ENCODE peak calls at places on chromosomes 2 and 18, in eight cellular contexts. One of them, this sample, is unnamed. For H3K9me3, the result is how much of the 10 kb centered on the place peaks cover.

GRCh38 chr2:234864518-234864917 is 87.3 kb upstream of the SH3BP4 start:
- DNase-seq in IMR-90: no peak
- DNase-seq in heart right ventricle: no peak
- DNase-seq in tibial nerve: no peak
- DNase-seq in CD8-positive, alpha-beta T cell: no peak
- DNase-seq in H9: no peak
- DNase-seq in left lung: no peak
- DNase-seq in prostate gland: no peak
- DNase-seq in this sample: no peak

GRCh38 chr18:24959100-24959499 is 392.9 kb downstream of the ZNF521 start:
- DNase-seq in IMR-90: no peak
- DNase-seq in CD8-positive, alpha-beta T cell: no peak
- DNase-seq in H9: no peak
- DNase-seq in left lung: no peak
- DNase-seq in heart right ventricle: no peak
- DNase-seq in tibial nerve: no peak
- DNase-seq in prostate gland: no peak
- DNase-seq in this sample: no peak

GRCh38 chr2:206160124-206160806 is 570 bp downstream of the EEF1B2 start:
- DNase-seq in tibial nerve: no peak
- DNase-seq in left lung: no peak
- DNase-seq in CD8-positive, alpha-beta T cell: no peak
- DNase-seq in heart right ventricle: no peak
- DNase-seq in H9: no peak
- DNase-seq in IMR-90: peak
- DNase-seq in prostate gland: no peak
- DNase-seq in this sample: no peak

GRCh38 chr2:101187131-101187530 is 35.9 kb upstream of the TBC1D8 start:
- DNase-seq in CD8-positive, alpha-beta T cell: no peak
- DNase-seq in prostate gland: no peak
- DNase-seq in left lung: no peak
- DNase-seq in IMR-90: no peak
- DNase-seq in tibial nerve: no peak
- DNase-seq in H9: no peak
- DNase-seq in heart right ventricle: no peak
- DNase-seq in this sample: no peak

GRCh38 chr2:64204716-64205115 is 60.5 kb upstream of the PELI1 start:
- DNase-seq in IMR-90: no peak
- DNase-seq in left lung: no peak
- DNase-seq in CD8-positive, alpha-beta T cell: no peak
- DNase-seq in tibial nerve: no peak
- DNase-seq in prostate gland: no peak
- DNase-seq in H9: no peak
- DNase-seq in heart right ventricle: no peak
- DNase-seq in this sample: no peak

GRCh38 chr18:7021994-7022840 is 95.4 kb downstream of the LAMA1 start:
- DNase-seq in heart right ventricle: no peak
- DNase-seq in H9: no peak
- DNase-seq in tibial nerve: no peak
- DNase-seq in prostate gland: peak
- DNase-seq in left lung: no peak
- DNase-seq in CD8-positive, alpha-beta T cell: no peak
- DNase-seq in IMR-90: peak
- DNase-seq in this sample: no peak

GRCh38 chr18:40868110-40868858 is 1086.8 kb upstream of the PIK3C3 start:
- DNase-seq in CD8-positive, alpha-beta T cell: no peak
- DNase-seq in left lung: no peak
- DNase-seq in H9: no peak
- DNase-seq in IMR-90: peak
- DNase-seq in tibial nerve: no peak
- DNase-seq in prostate gland: no peak
- DNase-seq in heart right ventricle: no peak
- DNase-seq in this sample: no peak

GRCh38 chr2:157229572-157229971 is 27.9 kb upstream of the GALNT5 start:
- DNase-seq in tibial nerve: no peak
- DNase-seq in left lung: no peak
- DNase-seq in CD8-positive, alpha-beta T cell: no peak
- DNase-seq in H9: no peak
- DNase-seq in heart right ventricle: no peak
- DNase-seq in IMR-90: peak
- DNase-seq in prostate gland: no peak
- DNase-seq in this sample: no peak

GRCh38 chr18:45435810-45436209 is 179.5 kb upstream of the SLC14A2 start:
- DNase-seq in heart right ventricle: no peak
- DNase-seq in left lung: no peak
- DNase-seq in prostate gland: no peak
- DNase-seq in IMR-90: no peak
- DNase-seq in H9: no peak
- DNase-seq in tibial nerve: no peak
- DNase-seq in CD8-positive, alpha-beta T cell: no peak
- DNase-seq in this sample: no peak

GRCh38 chr2:177900091-177900490 is 172.5 kb downstream of the PDE11A start:
- DNase-seq in tibial nerve: no peak
- DNase-seq in IMR-90: no peak
- DNase-seq in prostate gland: no peak
- DNase-seq in H9: no peak
- DNase-seq in heart right ventricle: no peak
- DNase-seq in left lung: no peak
- DNase-seq in CD8-positive, alpha-beta T cell: no peak
- DNase-seq in this sample: no peak

GRCh38 chr2:165874445-165875039 is 79.0 kb downstream of the TTC21B start:
- DNase-seq in left lung: no peak
- DNase-seq in heart right ventricle: no peak
- DNase-seq in IMR-90: peak
- DNase-seq in prostate gland: peak
- DNase-seq in H9: no peak
- DNase-seq in CD8-positive, alpha-beta T cell: no peak
- DNase-seq in tibial nerve: no peak
- DNase-seq in this sample: no peak

GRCh38 chr2:182616471-182617393 is 99.3 kb upstream of the DNAJC10 start:
- DNase-seq in tibial nerve: no peak
- DNase-seq in prostate gland: no peak
- DNase-seq in left lung: no peak
- DNase-seq in IMR-90: peak
- DNase-seq in heart right ventricle: no peak
- DNase-seq in CD8-positive, alpha-beta T cell: no peak
- DNase-seq in H9: no peak
- DNase-seq in this sample: no peak

GRCh38 chr2:12787891-12788783 is 71.4 kb downstream of the TRIB2 start:
- DNase-seq in heart right ventricle: peak
- DNase-seq in H9: no peak
- DNase-seq in tibial nerve: no peak
- DNase-seq in CD8-positive, alpha-beta T cell: no peak
- DNase-seq in prostate gland: no peak
- DNase-seq in IMR-90: peak
- DNase-seq in left lung: no peak
- DNase-seq in this sample: no peak

GRCh38 chr2:110702514-110702913 is 24.7 kb upstream of the BUB1 start:
- DNase-seq in heart right ventricle: no peak
- DNase-seq in prostate gland: no peak
- DNase-seq in H9: no peak
- DNase-seq in left lung: no peak
- DNase-seq in tibial nerve: no peak
- DNase-seq in IMR-90: no peak
- DNase-seq in CD8-positive, alpha-beta T cell: no peak
- DNase-seq in this sample: no peak

GRCh38 chr2:237424544-237424943 is 10.6 kb upstream of the COL6A3 start:
- DNase-seq in tibial nerve: no peak
- DNase-seq in IMR-90: no peak
- DNase-seq in CD8-positive, alpha-beta T cell: no peak
- DNase-seq in prostate gland: no peak
- DNase-seq in heart right ventricle: no peak
- DNase-seq in left lung: no peak
- DNase-seq in H9: no peak
- DNase-seq in this sample: no peak

GRCh38 chr2:237422309-237422708 is 8.3 kb upstream of the COL6A3 start:
- DNase-seq in CD8-positive, alpha-beta T cell: no peak
- DNase-seq in left lung: no peak
- DNase-seq in heart right ventricle: no peak
- DNase-seq in prostate gland: no peak
- DNase-seq in tibial nerve: no peak
- DNase-seq in H9: no peak
- DNase-seq in IMR-90: peak
- DNase-seq in this sample: no peak

GRCh38 chr2:237423891-237424290 is 9.9 kb upstream of the COL6A3 start:
- DNase-seq in prostate gland: no peak
- DNase-seq in heart right ventricle: no peak
- DNase-seq in left lung: no peak
- DNase-seq in CD8-positive, alpha-beta T cell: no peak
- DNase-seq in IMR-90: no peak
- DNase-seq in H9: no peak
- DNase-seq in tibial nerve: no peak
- DNase-seq in this sample: no peak

GRCh38 chr2:237418300-237418699 is 4.3 kb upstream of the COL6A3 start:
- DNase-seq in left lung: no peak
- DNase-seq in H9: no peak
- DNase-seq in prostate gland: no peak
- DNase-seq in heart right ventricle: no peak
- DNase-seq in IMR-90: no peak
- DNase-seq in tibial nerve: no peak
- DNase-seq in CD8-positive, alpha-beta T cell: no peak
- DNase-seq in this sample: no peak

GRCh38 chr2:237421542-237422047 is 7.6 kb upstream of the COL6A3 start:
- DNase-seq in tibial nerve: peak
- DNase-seq in IMR-90: peak
- DNase-seq in heart right ventricle: peak
- DNase-seq in left lung: peak
- DNase-seq in CD8-positive, alpha-beta T cell: peak
- DNase-seq in prostate gland: peak
- DNase-seq in H9: peak
- DNase-seq in this sample: peak
- TF ChIP-seq CTCF in tibial nerve: peak
- TF ChIP-seq CTCF in IMR-90: peak
- TF ChIP-seq CTCF in heart right ventricle: peak
- TF ChIP-seq CTCF in left lung: peak
- TF ChIP-seq CTCF in CD8-positive, alpha-beta T cell: peak
- TF ChIP-seq CTCF in prostate gland: peak
- TF ChIP-seq CTCF in H9: peak
- TF ChIP-seq CTCF in this sample: peak

GRCh38 chr2:43810427-43810826 is 28.2 kb downstream of the ABCG5 start:
- DNase-seq in tibial nerve: no peak
- DNase-seq in IMR-90: no peak
- DNase-seq in left lung: no peak
- DNase-seq in H9: no peak
- DNase-seq in prostate gland: no peak
- DNase-seq in CD8-positive, alpha-beta T cell: no peak
- DNase-seq in heart right ventricle: no peak
- DNase-seq in this sample: no peak
- H3K27ac ChIP-seq in tibial nerve: no peak
- H3K27ac ChIP-seq in IMR-90: no peak
- H3K27ac ChIP-seq in left lung: no peak
- H3K27ac ChIP-seq in H9: no peak
- H3K27ac ChIP-seq in prostate gland: no peak
- H3K27ac ChIP-seq in CD8-positive, alpha-beta T cell: no peak
- H3K27ac ChIP-seq in heart right ventricle: no peak
- H3K27ac ChIP-seq in this sample: no peak

GRCh38 chr2:173300458-173300857 is 54.2 kb upstream of the CDCA7 start:
- DNase-seq in IMR-90: no peak
- DNase-seq in prostate gland: no peak
- DNase-seq in tibial nerve: no peak
- DNase-seq in H9: no peak
- DNase-seq in CD8-positive, alpha-beta T cell: no peak
- DNase-seq in left lung: no peak
- DNase-seq in heart right ventricle: no peak
- DNase-seq in this sample: no peak

GRCh38 chr2:173299764-173300163 is 54.9 kb upstream of the CDCA7 start:
- DNase-seq in prostate gland: no peak
- DNase-seq in tibial nerve: no peak
- DNase-seq in IMR-90: no peak
- DNase-seq in H9: peak
- DNase-seq in left lung: no peak
- DNase-seq in CD8-positive, alpha-beta T cell: no peak
- DNase-seq in heart right ventricle: no peak
- DNase-seq in this sample: no peak

GRCh38 chr2:173296235-173296634 is 58.4 kb upstream of the CDCA7 start:
- DNase-seq in heart right ventricle: no peak
- DNase-seq in tibial nerve: no peak
- DNase-seq in prostate gland: no peak
- DNase-seq in CD8-positive, alpha-beta T cell: no peak
- DNase-seq in left lung: no peak
- DNase-seq in IMR-90: no peak
- DNase-seq in H9: no peak
- DNase-seq in this sample: no peak

DNA sequence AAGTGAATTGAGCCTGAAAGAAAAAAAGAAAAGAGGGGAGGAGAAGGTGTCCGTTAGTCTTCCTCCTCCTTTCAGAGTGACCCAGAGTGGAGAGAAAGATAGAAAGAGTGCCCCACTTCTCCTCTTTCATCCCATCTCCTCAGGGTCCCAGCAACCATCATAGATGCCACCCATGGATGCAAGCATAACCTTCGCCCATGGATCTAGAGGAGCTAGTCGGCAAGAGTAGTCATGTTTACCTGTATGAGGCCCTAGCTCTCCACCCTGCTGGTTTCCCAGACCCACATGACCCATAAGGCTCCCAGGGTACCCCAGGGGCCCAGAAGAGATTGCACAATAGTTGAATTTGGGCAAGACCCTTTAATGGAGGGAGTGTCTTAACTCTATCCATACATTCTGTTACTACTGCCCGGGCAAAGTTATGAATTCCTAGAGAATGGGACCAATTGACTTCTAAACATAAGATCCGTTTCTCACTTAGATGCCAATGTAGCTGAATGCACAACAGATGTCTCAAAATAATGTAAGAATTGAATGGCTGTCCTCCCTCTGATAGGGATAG is 56.1 kb upstream of the CDCA7 start:
- DNase-seq in tibial nerve: no peak
- DNase-seq in heart right ventricle: no peak
- DNase-seq in left lung: no peak
- DNase-seq in prostate gland: no peak
- DNase-seq in CD8-positive, alpha-beta T cell: no peak
- DNase-seq in H9: no peak
- DNase-seq in IMR-90: no peak
- DNase-seq in this sample: no peak
- H3K9me3 ChIP-seq in tibial nerve: under half
- H3K9me3 ChIP-seq in heart right ventricle: under half
- H3K9me3 ChIP-seq in left lung: half or more
- H3K9me3 ChIP-seq in prostate gland: under half
- H3K9me3 ChIP-seq in CD8-positive, alpha-beta T cell: under half
- H3K9me3 ChIP-seq in H9: under half
- H3K9me3 ChIP-seq in IMR-90: under half
- H3K9me3 ChIP-seq in this sample: under half

DNA sequence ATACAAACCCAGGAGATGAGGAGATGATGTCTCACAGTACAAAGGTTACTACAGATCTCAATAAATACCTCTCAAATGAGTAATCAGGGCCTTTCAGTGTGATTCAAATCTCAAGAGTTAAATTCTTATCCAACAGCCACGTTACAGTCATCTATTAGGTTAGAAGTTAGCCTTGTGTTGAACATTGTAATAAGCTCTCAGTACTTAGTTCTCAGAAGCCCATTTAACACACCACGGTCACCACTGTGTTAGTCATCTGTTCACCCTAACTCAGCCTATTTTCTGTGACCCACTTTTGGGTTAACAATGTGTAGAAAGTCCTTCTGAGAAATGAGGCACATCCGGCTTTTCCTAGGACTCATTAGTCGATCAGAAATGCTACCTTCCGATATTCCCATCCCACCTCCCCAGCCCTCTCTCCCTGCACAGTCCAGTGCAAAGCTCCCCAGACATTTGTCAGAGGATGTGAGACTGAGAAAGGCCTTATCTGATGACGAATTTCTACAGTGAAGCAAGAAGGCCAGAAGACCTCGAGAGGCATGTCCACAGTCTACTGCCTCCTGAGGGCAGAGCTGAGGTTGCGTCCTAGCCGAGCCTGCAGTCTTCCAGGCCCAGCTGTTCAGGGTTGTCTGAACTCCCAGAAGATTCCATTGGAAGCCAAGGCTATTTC is 92.5 kb downstream of the ACTR2 start:
- DNase-seq in IMR-90: peak
- DNase-seq in tibial nerve: no peak
- DNase-seq in left lung: no peak
- DNase-seq in heart right ventricle: no peak
- DNase-seq in prostate gland: no peak
- DNase-seq in CD8-positive, alpha-beta T cell: no peak
- DNase-seq in H9: no peak
- DNase-seq in this sample: no peak
- TF ChIP-seq CTCF in IMR-90: peak
- TF ChIP-seq CTCF in tibial nerve: no peak
- TF ChIP-seq CTCF in left lung: no peak
- TF ChIP-seq CTCF in heart right ventricle: no peak
- TF ChIP-seq CTCF in prostate gland: no peak
- TF ChIP-seq CTCF in CD8-positive, alpha-beta T cell: no peak
- TF ChIP-seq CTCF in H9: peak
- TF ChIP-seq CTCF in this sample: no peak

This sample was measured in CD4-positive, alpha-beta T cell.